ENCODE peak calls at places on chromosomes 3 and 15, in five cellular contexts. One of them, this sample, is unnamed.

GRCh38 chr15:69489101-69489571 is 36.5 kb downstream of the RPLP1 start:
- DNase-seq in stomach: no peak
- DNase-seq in ovary: no peak
- DNase-seq in GOT3: no peak
- DNase-seq in brain microvascular endothelial cell: no peak
- DNase-seq in this sample: no peak

GRCh38 chr3:171526146-171526545 is 65.9 kb upstream of the TNIK start:
- DNase-seq in stomach: no peak
- DNase-seq in ovary: no peak
- DNase-seq in GOT3: no peak
- DNase-seq in brain microvascular endothelial cell: peak
- DNase-seq in this sample: no peak

GRCh38 chr15:79673416-79674123 is 223.2 kb downstream of the MTHFS start:
- DNase-seq in stomach: no peak
- DNase-seq in ovary: no peak
- DNase-seq in GOT3: no peak
- DNase-seq in brain microvascular endothelial cell: peak
- DNase-seq in this sample: no peak

GRCh38 chr3:53495518-53496501 is 1.4 kb downstream of the CACNA1D start:
- DNase-seq in stomach: peak
- DNase-seq in ovary: peak
- DNase-seq in GOT3: no peak
- DNase-seq in brain microvascular endothelial cell: no peak
- DNase-seq in this sample: no peak

GRCh38 chr3:147356909-147357733 is 49.2 kb downstream of the ZIC4 start:
- DNase-seq in stomach: no peak
- DNase-seq in ovary: no peak
- DNase-seq in GOT3: no peak
- DNase-seq in brain microvascular endothelial cell: no peak
- DNase-seq in this sample: no peak

GRCh38 chr3:132785292-132785691 is 63.1 kb upstream of the NPHP3 start:
- DNase-seq in stomach: no peak
- DNase-seq in ovary: no peak
- DNase-seq in GOT3: no peak
- DNase-seq in brain microvascular endothelial cell: no peak
- DNase-seq in this sample: no peak

GRCh38 chr3:24086597-24087369 is 141.7 kb downstream of the NR1D2 start:
- DNase-seq in stomach: no peak
- DNase-seq in ovary: no peak
- DNase-seq in GOT3: no peak
- DNase-seq in brain microvascular endothelial cell: no peak
- DNase-seq in this sample: no peak

GRCh38 chr3:197366301-197367044 is 68.1 kb upstream of the DLG1 start:
- DNase-seq in stomach: no peak
- DNase-seq in ovary: no peak
- DNase-seq in GOT3: no peak
- DNase-seq in brain microvascular endothelial cell: no peak
- DNase-seq in this sample: no peak

GRCh38 chr3:103048371-103048722 is 613.5 kb downstream of the ZPLD1 start:
- DNase-seq in stomach: no peak
- DNase-seq in ovary: no peak
- DNase-seq in GOT3: no peak
- DNase-seq in brain microvascular endothelial cell: no peak
- DNase-seq in this sample: no peak

GRCh38 chr3:162302983-162303624 is 806.5 kb downstream of the OTOL1 start:
- DNase-seq in stomach: no peak
- DNase-seq in ovary: no peak
- DNase-seq in GOT3: no peak
- DNase-seq in brain microvascular endothelial cell: peak
- DNase-seq in this sample: no peak

GRCh38 chr15:67186226-67186649 is 68.2 kb downstream of the AAGAB start:
- DNase-seq in stomach: no peak
- DNase-seq in ovary: peak
- DNase-seq in GOT3: no peak
- DNase-seq in brain microvascular endothelial cell: no peak
- DNase-seq in this sample: peak

GRCh38 chr3:191369081-191370010 is 39.0 kb upstream of the UTS2B start:
- DNase-seq in stomach: no peak
- DNase-seq in ovary: no peak
- DNase-seq in GOT3: no peak
- DNase-seq in brain microvascular endothelial cell: no peak
- DNase-seq in this sample: no peak

GRCh38 chr3:12194209-12194608 is 35.5 kb upstream of the TIMP4 start:
- DNase-seq in stomach: no peak
- DNase-seq in ovary: no peak
- DNase-seq in GOT3: no peak
- DNase-seq in brain microvascular endothelial cell: peak
- DNase-seq in this sample: no peak

GRCh38 chr3:5298453-5298852 is 110.9 kb downstream of the EDEM1 start:
- DNase-seq in stomach: no peak
- DNase-seq in ovary: no peak
- DNase-seq in GOT3: no peak
- DNase-seq in brain microvascular endothelial cell: no peak
- DNase-seq in this sample: no peak

GRCh38 chr3:8982509-8982908 is 19.2 kb upstream of the RAD18 start:
- DNase-seq in stomach: no peak
- DNase-seq in ovary: no peak
- DNase-seq in GOT3: no peak
- DNase-seq in brain microvascular endothelial cell: no peak
- DNase-seq in this sample: no peak

GRCh38 chr15:60070838-60071493 is 66.9 kb downstream of the FOXB1 start:
- DNase-seq in stomach: no peak
- DNase-seq in ovary: no peak
- DNase-seq in GOT3: no peak
- DNase-seq in brain microvascular endothelial cell: peak
- DNase-seq in this sample: no peak

GRCh38 chr3:188687389-188687788 is 484.4 kb upstream of the TPRG1 start:
- DNase-seq in stomach: no peak
- DNase-seq in ovary: no peak
- DNase-seq in GOT3: no peak
- DNase-seq in brain microvascular endothelial cell: peak
- DNase-seq in this sample: no peak

GRCh38 chr3:143608966-143609365 is 239.3 kb downstream of the SLC9A9 start:
- DNase-seq in stomach: no peak
- DNase-seq in ovary: no peak
- DNase-seq in GOT3: no peak
- DNase-seq in brain microvascular endothelial cell: peak
- DNase-seq in this sample: no peak

GRCh38 chr15:57138260-57138895 is 219.9 kb downstream of the TCF12 start:
- DNase-seq in stomach: peak
- DNase-seq in ovary: no peak
- DNase-seq in GOT3: no peak
- DNase-seq in brain microvascular endothelial cell: peak
- DNase-seq in this sample: no peak

GRCh38 chr15:63833246-63833696 is 477 bp downstream of the HERC1 start:
- DNase-seq in stomach: peak
- DNase-seq in ovary: peak
- DNase-seq in GOT3: no peak
- DNase-seq in brain microvascular endothelial cell: no peak
- DNase-seq in this sample: peak

GRCh38 chr3:32325957-32326356 is 65.7 kb upstream of the CMTM7 start:
- DNase-seq in stomach: no peak
- DNase-seq in ovary: no peak
- DNase-seq in GOT3: no peak
- DNase-seq in brain microvascular endothelial cell: no peak
- DNase-seq in this sample: no peak

GRCh38 chr15:27871078-27871695 is 227.9 kb downstream of the OCA2 start:
- DNase-seq in stomach: no peak
- DNase-seq in ovary: no peak
- DNase-seq in GOT3: no peak
- DNase-seq in brain microvascular endothelial cell: no peak
- DNase-seq in this sample: no peak

GRCh38 chr3:74599564-74599963 is 14.9 kb downstream of the CNTN3 start:
- DNase-seq in stomach: no peak
- DNase-seq in ovary: no peak
- DNase-seq in GOT3: no peak
- DNase-seq in brain microvascular endothelial cell: no peak
- DNase-seq in this sample: no peak

GRCh38 chr3:181844227-181844626 is 132.5 kb downstream of the SOX2 start:
- DNase-seq in stomach: peak
- DNase-seq in ovary: no peak
- DNase-seq in GOT3: no peak
- DNase-seq in brain microvascular endothelial cell: no peak
- DNase-seq in this sample: no peak

GRCh38 chr3:11717768-11718581 is 74.3 kb upstream of the VGLL4 start:
- DNase-seq in stomach: no peak
- DNase-seq in ovary: peak
- DNase-seq in GOT3: no peak
- DNase-seq in brain microvascular endothelial cell: peak
- DNase-seq in this sample: no peak

GRCh38 chr3:122513386-122514122 is 1.2 kb downstream of the KPNA1 start:
- DNase-seq in stomach: no peak
- DNase-seq in ovary: no peak
- DNase-seq in GOT3: no peak
- DNase-seq in brain microvascular endothelial cell: no peak
- DNase-seq in this sample: no peak

GRCh38 chr3:195212033-195212748 is 58.8 kb downstream of the XXYLT1 start:
- DNase-seq in stomach: no peak
- DNase-seq in ovary: no peak
- DNase-seq in GOT3: no peak
- DNase-seq in brain microvascular endothelial cell: no peak
- DNase-seq in this sample: no peak

GRCh38 chr3:28903171-28903601 is 377.7 kb upstream of the RBMS3 start:
- DNase-seq in stomach: no peak
- DNase-seq in ovary: no peak
- DNase-seq in GOT3: no peak
- DNase-seq in brain microvascular endothelial cell: no peak
- DNase-seq in this sample: peak